ENCODE peak calls at places on chromosomes 3 and 15, in eight cellular contexts. One of them, this sample, is unnamed.

GRCh38 chr3:72492240-72492639 is 356.0 kb downstream of the SHQ1 start:
- DNase-seq in sciatic nerve: peak; percentile 82
- DNase-seq in amniotic epithelial cell: peak; percentile 86
- DNase-seq in NCI-H1092: no peak
- DNase-seq in fibroblast of lung: peak; percentile 98
- DNase-seq in breast epithelium: peak; percentile 75
- DNase-seq in GM12865: no peak
- DNase-seq in SIG-M5: no peak
- DNase-seq in this sample: no peak

GRCh38 chr3:106542101-106542769 is 673.4 kb upstream of the CBLB start:
- DNase-seq in NCI-H1092: no peak
- DNase-seq in breast epithelium: no peak
- DNase-seq in GM12865: no peak
- DNase-seq in SIG-M5: no peak
- DNase-seq in fibroblast of lung: peak; percentile 80
- DNase-seq in sciatic nerve: no peak
- DNase-seq in amniotic epithelial cell: peak; percentile 89
- DNase-seq in this sample: no peak

GRCh38 chr3:40187945-40188344 is 121.6 kb upstream of the EIF1B start:
- DNase-seq in NCI-H1092: no peak
- DNase-seq in SIG-M5: no peak
- DNase-seq in fibroblast of lung: no peak
- DNase-seq in breast epithelium: no peak
- DNase-seq in amniotic epithelial cell: no peak
- DNase-seq in sciatic nerve: no peak
- DNase-seq in GM12865: peak; percentile 78
- DNase-seq in this sample: no peak

GRCh38 chr3:178802259-178802658 is 266.0 kb downstream of the KCNMB2 start:
- DNase-seq in NCI-H1092: peak; percentile 10
- DNase-seq in breast epithelium: no peak
- DNase-seq in GM12865: peak; percentile 32
- DNase-seq in amniotic epithelial cell: no peak
- DNase-seq in SIG-M5: no peak
- DNase-seq in sciatic nerve: no peak
- DNase-seq in fibroblast of lung: no peak
- DNase-seq in this sample: no peak

GRCh38 chr3:22585504-22585903 is 617.6 kb upstream of the UBE2E2 start:
- DNase-seq in fibroblast of lung: peak; percentile 76
- DNase-seq in GM12865: no peak
- DNase-seq in SIG-M5: no peak
- DNase-seq in sciatic nerve: no peak
- DNase-seq in breast epithelium: no peak
- DNase-seq in amniotic epithelial cell: no peak
- DNase-seq in NCI-H1092: no peak
- DNase-seq in this sample: no peak

GRCh38 chr15:52154896-52155865 is 36.0 kb downstream of the GNB5 start:
- DNase-seq in NCI-H1092: no peak
- DNase-seq in breast epithelium: no peak
- DNase-seq in GM12865: no peak
- DNase-seq in amniotic epithelial cell: no peak
- DNase-seq in fibroblast of lung: no peak
- DNase-seq in sciatic nerve: no peak
- DNase-seq in SIG-M5: no peak
- DNase-seq in this sample: no peak

GRCh38 chr15:88656760-88657221 is 18.0 kb downstream of the ISG20 start:
- DNase-seq in GM12865: peak; percentile 89
- DNase-seq in NCI-H1092: no peak
- DNase-seq in amniotic epithelial cell: no peak
- DNase-seq in fibroblast of lung: no peak
- DNase-seq in SIG-M5: no peak
- DNase-seq in sciatic nerve: peak; percentile 54
- DNase-seq in breast epithelium: no peak
- DNase-seq in this sample: peak; percentile 98

GRCh38 chr3:119562307-119562961 is 3.0 kb upstream of the CD80 start:
- DNase-seq in sciatic nerve: no peak
- DNase-seq in amniotic epithelial cell: no peak
- DNase-seq in SIG-M5: no peak
- DNase-seq in fibroblast of lung: no peak
- DNase-seq in breast epithelium: no peak
- DNase-seq in GM12865: peak; percentile 95
- DNase-seq in NCI-H1092: no peak
- DNase-seq in this sample: peak; percentile 65

GRCh38 chr15:40941528-40942336 is 11.5 kb upstream of the CHAC1 start:
- DNase-seq in SIG-M5: no peak
- DNase-seq in breast epithelium: peak; percentile 66
- DNase-seq in amniotic epithelial cell: peak; percentile 68
- DNase-seq in sciatic nerve: peak; percentile 83
- DNase-seq in NCI-H1092: peak; percentile 44
- DNase-seq in GM12865: peak; percentile 90
- DNase-seq in fibroblast of lung: peak; percentile 70
- DNase-seq in this sample: peak; percentile 91

GRCh38 chr3:47976135-47976758 is 40.0 kb downstream of the MAP4 start:
- DNase-seq in GM12865: peak; percentile 50
- DNase-seq in sciatic nerve: no peak
- DNase-seq in amniotic epithelial cell: no peak
- DNase-seq in breast epithelium: no peak
- DNase-seq in SIG-M5: no peak
- DNase-seq in NCI-H1092: no peak
- DNase-seq in fibroblast of lung: no peak
- DNase-seq in this sample: no peak

GRCh38 chr15:48424076-48424475 is 92.8 kb downstream of the DUT start:
- DNase-seq in amniotic epithelial cell: no peak
- DNase-seq in sciatic nerve: no peak
- DNase-seq in breast epithelium: no peak
- DNase-seq in SIG-M5: no peak
- DNase-seq in NCI-H1092: no peak
- DNase-seq in GM12865: peak; percentile 9
- DNase-seq in fibroblast of lung: peak; percentile 36
- DNase-seq in this sample: no peak

GRCh38 chr3:129417354-129417753 is 11.1 kb downstream of the EFCAB12 start:
- DNase-seq in NCI-H1092: no peak
- DNase-seq in amniotic epithelial cell: peak; percentile 82
- DNase-seq in fibroblast of lung: peak; percentile 72
- DNase-seq in SIG-M5: no peak
- DNase-seq in breast epithelium: no peak
- DNase-seq in GM12865: no peak
- DNase-seq in sciatic nerve: no peak
- DNase-seq in this sample: no peak

GRCh38 chr3:129558772-129559564 is 16.0 kb downstream of the H1-8 start:
- DNase-seq in fibroblast of lung: peak; percentile 79
- DNase-seq in GM12865: peak; percentile 47
- DNase-seq in NCI-H1092: no peak
- DNase-seq in breast epithelium: no peak
- DNase-seq in SIG-M5: no peak
- DNase-seq in sciatic nerve: no peak
- DNase-seq in amniotic epithelial cell: peak; percentile 90
- DNase-seq in this sample: peak; percentile 53

GRCh38 chr3:53174346-53175250 is 13.6 kb downstream of the PRKCD start:
- DNase-seq in breast epithelium: no peak
- DNase-seq in amniotic epithelial cell: no peak
- DNase-seq in fibroblast of lung: no peak
- DNase-seq in NCI-H1092: no peak
- DNase-seq in SIG-M5: no peak
- DNase-seq in GM12865: peak; percentile 80
- DNase-seq in sciatic nerve: no peak
- DNase-seq in this sample: peak; percentile 51

GRCh38 chr15:58604455-58604923 is 145.0 kb downstream of the ADAM10 start:
- DNase-seq in GM12865: no peak
- DNase-seq in NCI-H1092: no peak
- DNase-seq in breast epithelium: no peak
- DNase-seq in sciatic nerve: no peak
- DNase-seq in fibroblast of lung: no peak
- DNase-seq in SIG-M5: no peak
- DNase-seq in amniotic epithelial cell: no peak
- DNase-seq in this sample: no peak

GRCh38 chr3:9020396-9020795 is 57.1 kb upstream of the RAD18 start:
- DNase-seq in fibroblast of lung: peak; percentile 54
- DNase-seq in NCI-H1092: no peak
- DNase-seq in breast epithelium: no peak
- DNase-seq in GM12865: no peak
- DNase-seq in sciatic nerve: no peak
- DNase-seq in amniotic epithelial cell: peak; percentile 38
- DNase-seq in SIG-M5: no peak
- DNase-seq in this sample: no peak

GRCh38 chr3:69011331-69011730 is 2.2 kb downstream of the EOGT start:
- DNase-seq in NCI-H1092: no peak
- DNase-seq in fibroblast of lung: peak; percentile 32
- DNase-seq in GM12865: no peak
- DNase-seq in SIG-M5: no peak
- DNase-seq in breast epithelium: no peak
- DNase-seq in sciatic nerve: no peak
- DNase-seq in amniotic epithelial cell: peak; percentile 47
- DNase-seq in this sample: no peak

GRCh38 chr15:69225355-69226027 is 65.1 kb downstream of the GLCE start:
- DNase-seq in SIG-M5: no peak
- DNase-seq in breast epithelium: no peak
- DNase-seq in sciatic nerve: no peak
- DNase-seq in fibroblast of lung: peak; percentile 34
- DNase-seq in GM12865: peak; percentile 12
- DNase-seq in amniotic epithelial cell: peak; percentile 60
- DNase-seq in NCI-H1092: no peak
- DNase-seq in this sample: peak; percentile 31

GRCh38 chr3:105582015-105582414 is 215.3 kb downstream of the ALCAM start:
- DNase-seq in GM12865: no peak
- DNase-seq in sciatic nerve: no peak
- DNase-seq in fibroblast of lung: no peak
- DNase-seq in NCI-H1092: no peak
- DNase-seq in breast epithelium: no peak
- DNase-seq in amniotic epithelial cell: no peak
- DNase-seq in SIG-M5: no peak
- DNase-seq in this sample: no peak